ENCODE peak calls at places on chromosome 21, in five cellular contexts. One of them, this sample, is unnamed.
A peak's percentile ranks its signal among the peaks of the same experiment; 100 is the strongest.

GRCh38 chr21:42276076-42276475 is 39.1 kb downstream of the TFF3 start:
- DNase-seq in ELF-1: peak; percentile 82
- DNase-seq in SHP77: no peak
- DNase-seq in T-cell: no peak
- DNase-seq in GM19239: no peak
- DNase-seq in this sample: no peak

GRCh38 chr21:34536820-34537219 is 24.8 kb upstream of the KCNE1 start:
- DNase-seq in SHP77: no peak
- DNase-seq in ELF-1: no peak
- DNase-seq in T-cell: no peak
- DNase-seq in GM19239: no peak
- DNase-seq in this sample: no peak

GRCh38 chr21:41095983-41096382 is 72.0 kb upstream of the BACE2 start:
- DNase-seq in T-cell: no peak
- DNase-seq in GM19239: no peak
- DNase-seq in ELF-1: no peak
- DNase-seq in SHP77: no peak
- DNase-seq in this sample: no peak

GRCh38 chr21:43361493-43362296 is 65.2 kb downstream of the SIK1 start:
- DNase-seq in T-cell: peak; percentile 72
- DNase-seq in GM19239: peak; percentile 62
- DNase-seq in SHP77: no peak
- DNase-seq in ELF-1: peak; percentile 66
- DNase-seq in this sample: peak; percentile 25

GRCh38 chr21:32562426-32562825 is 22.9 kb downstream of the TCP10L start:
- DNase-seq in T-cell: peak; percentile 8
- DNase-seq in GM19239: no peak
- DNase-seq in ELF-1: peak; percentile 49
- DNase-seq in SHP77: no peak
- DNase-seq in this sample: peak; percentile 77

GRCh38 chr21:39347537-39347936 is 1.4 kb downstream of the HMGN1 start:
- DNase-seq in GM19239: no peak
- DNase-seq in T-cell: no peak
- DNase-seq in SHP77: no peak
- DNase-seq in ELF-1: no peak
- DNase-seq in this sample: no peak

GRCh38 chr21:24894324-24894723 is 713.0 kb downstream of the MRPL39 start:
- DNase-seq in ELF-1: no peak
- DNase-seq in T-cell: no peak
- DNase-seq in GM19239: no peak
- DNase-seq in SHP77: no peak
- DNase-seq in this sample: no peak

GRCh38 chr21:42414928-42415769 is 11.4 kb downstream of the UBASH3A start:
- DNase-seq in T-cell: peak; percentile 88
- DNase-seq in SHP77: peak; percentile 49
- DNase-seq in ELF-1: peak; percentile 39
- DNase-seq in GM19239: peak; percentile 65
- DNase-seq in this sample: no peak

GRCh38 chr21:16865612-16866011 is 647.2 kb upstream of the CXADR start:
- DNase-seq in SHP77: no peak
- DNase-seq in ELF-1: no peak
- DNase-seq in GM19239: no peak
- DNase-seq in T-cell: no peak
- DNase-seq in this sample: no peak

GRCh38 chr21:29332461-29333354 is 34.0 kb downstream of the BACH1 start:
- DNase-seq in SHP77: no peak
- DNase-seq in T-cell: no peak
- DNase-seq in GM19239: no peak
- DNase-seq in ELF-1: no peak
- DNase-seq in this sample: no peak

GRCh38 chr21:27885296-27885711 is 918.4 kb upstream of the ADAMTS5 start:
- DNase-seq in SHP77: no peak
- DNase-seq in ELF-1: no peak
- DNase-seq in T-cell: no peak
- DNase-seq in GM19239: no peak
- DNase-seq in this sample: no peak

GRCh38 chr21:36411301-36411700 is 26.1 kb downstream of the CHAF1B start:
- DNase-seq in GM19239: no peak
- DNase-seq in ELF-1: no peak
- DNase-seq in SHP77: no peak
- DNase-seq in T-cell: no peak
- DNase-seq in this sample: no peak

GRCh38 chr21:43881283-43881682 is 16.3 kb downstream of the AGPAT3 start:
- DNase-seq in GM19239: no peak
- DNase-seq in T-cell: no peak
- DNase-seq in SHP77: no peak
- DNase-seq in ELF-1: no peak
- DNase-seq in this sample: no peak

GRCh38 chr21:44991538-44992483 is 52.0 kb downstream of the SLX9 start:
- DNase-seq in SHP77: no peak
- DNase-seq in GM19239: no peak
- DNase-seq in T-cell: no peak
- DNase-seq in ELF-1: no peak
- DNase-seq in this sample: no peak

GRCh38 chr21:41168391-41169257 is 664 bp downstream of the BACE2 start:
- DNase-seq in GM19239: no peak
- DNase-seq in ELF-1: no peak
- DNase-seq in SHP77: peak; percentile 36
- DNase-seq in T-cell: no peak
- DNase-seq in this sample: peak; percentile 65

GRCh38 chr21:45442276-45442675 is 37.3 kb downstream of the COL18A1 start:
- DNase-seq in GM19239: no peak
- DNase-seq in T-cell: no peak
- DNase-seq in ELF-1: no peak
- DNase-seq in SHP77: no peak
- DNase-seq in this sample: no peak